ENCODE peak calls at places on chromosome 3, in nine cellular contexts. N is hepatocyte, V is GM23338, K is GM23248, Q is SK-N-SH, D is PC-3, Z is neural progenitor cell, B is MM.1S, G is OCI-LY7. W is an unnamed sample.

GRCh38 chr3:48338635-48339034 is 5.2 kb upstream of the SPINK8 start:
- DNase-seq in N (no peak), V (no peak), K (no peak), Q (no peak), D (peak; percentile 9), Z (no peak), B (no peak), G (no peak), W (no peak)

GRCh38 chr3:106711650-106712049 is 665.6 kb upstream of the CCDC54 start:
- DNase-seq in N (no peak), V (no peak), K (peak; percentile 60), Q (no peak), D (no peak), Z (no peak), B (peak; percentile 10), G (no peak), W (no peak)

GRCh38 chr3:176090727-176091126 is 1106.6 kb downstream of the TBL1XR1 start:
- DNase-seq in N (no peak), V (no peak), K (no peak), Q (no peak), D (no peak), Z (no peak), B (no peak), G (no peak), W (no peak)

GRCh38 chr3:146072824-146073223 is 88.2 kb downstream of the PLOD2 start:
- DNase-seq in N (no peak), V (no peak), K (peak; percentile 52), Q (no peak), D (no peak), Z (no peak), B (peak; percentile 53), G (no peak), W (no peak)

GRCh38 chr3:172279191-172279640 is 169.0 kb downstream of the GHSR start:
- DNase-seq in N (no peak), V (no peak), K (no peak), Q (no peak), D (no peak), Z (peak; percentile 7), B (no peak), G (no peak), W (no peak)

GRCh38 chr3:128491071-128491899 is 1.7 kb downstream of the GATA2 start:
- DNase-seq in N (no peak), V (no peak), K (peak; percentile 35), Q (no peak), D (peak; percentile 30), Z (peak; percentile 57), B (no peak), G (no peak), W (no peak)

GRCh38 chr3:110750201-110750600 is 321.4 kb upstream of the NECTIN3 start:
- DNase-seq in N (no peak), V (no peak), K (peak; percentile 14), Q (no peak), D (no peak), Z (no peak), B (no peak), G (no peak), W (no peak)

GRCh38 chr3:171306631-171307030 is 153.6 kb downstream of the TNIK start:
- DNase-seq in N (peak; percentile 6), V (peak; percentile 16), K (peak; percentile 91), Q (no peak), D (no peak), Z (no peak), B (no peak), G (no peak), W (no peak)

GRCh38 chr3:182793663-182794454 is 555 bp downstream of the ATP11B start:
- DNase-seq in N (peak; percentile 77), V (peak; percentile 67), K (peak; percentile 80), Q (peak; percentile 79), D (peak; percentile 42), Z (peak; percentile 71), B (peak; percentile 70), G (peak; percentile 70), W (no peak)

GRCh38 chr3:21042184-21042583 is 708.8 kb downstream of the ZNF385D start:
- DNase-seq in N (no peak), V (no peak), K (no peak), Q (no peak), D (no peak), Z (no peak), B (no peak), G (no peak), W (no peak)

GRCh38 chr3:40899286-40899712 is 300.0 kb upstream of the CTNNB1 start:
- DNase-seq in N (no peak), V (no peak), K (peak; percentile 51), Q (no peak), D (peak; percentile 92), Z (no peak), B (no peak), G (no peak), W (no peak)

GRCh38 chr3:115071611-115072010 is 75.5 kb downstream of the ZBTB20 start:
- DNase-seq in N (no peak), V (no peak), K (peak; percentile 91), Q (no peak), D (no peak), Z (peak; percentile 8), B (no peak), G (no peak), W (no peak)

GRCh38 chr3:42114130-42114529 is 23.0 kb downstream of the TRAK1 start:
- DNase-seq in N (no peak), V (no peak), K (no peak), Q (no peak), D (no peak), Z (no peak), B (no peak), G (peak; percentile 42), W (no peak)

GRCh38 chr3:37590328-37591079 is 271.2 kb upstream of the CTDSPL start:
- DNase-seq in N (no peak), V (no peak), K (peak; percentile 17), Q (no peak), D (no peak), Z (no peak), B (no peak), G (no peak), W (no peak)

GRCh38 chr3:25103391-25103790 is 324.7 kb upstream of the RARB start:
- DNase-seq in N (no peak), V (no peak), K (no peak), Q (no peak), D (no peak), Z (no peak), B (no peak), G (no peak), W (no peak)

GRCh38 chr3:156349978-156350377 is 204.9 kb downstream of the SSR3 start:
- DNase-seq in N (no peak), V (no peak), K (no peak), Q (no peak), D (no peak), Z (no peak), B (no peak), G (no peak), W (no peak)
- TF ChIP-seq EZH2phosphoT487 in N (no peak), V (no peak), K (no peak), Q (no peak), D (no peak), Z (no peak), B (no peak), G (no peak), W (no peak)

GRCh38 chr3:138594150-138594934 is at the start of gene CEP70:
- DNase-seq in N (peak; percentile 98), V (peak; percentile 98), K (peak; percentile 97), Q (peak; percentile 95), D (peak; percentile 93), Z (peak; percentile 97), B (peak; percentile 97), G (peak; percentile 94), W (peak; percentile 90)
- TF ChIP-seq EZH2phosphoT487 in N (no peak), V (no peak), K (no peak), Q (no peak), D (no peak), Z (no peak), B (no peak), G (no peak), W (no peak)

DNA sequence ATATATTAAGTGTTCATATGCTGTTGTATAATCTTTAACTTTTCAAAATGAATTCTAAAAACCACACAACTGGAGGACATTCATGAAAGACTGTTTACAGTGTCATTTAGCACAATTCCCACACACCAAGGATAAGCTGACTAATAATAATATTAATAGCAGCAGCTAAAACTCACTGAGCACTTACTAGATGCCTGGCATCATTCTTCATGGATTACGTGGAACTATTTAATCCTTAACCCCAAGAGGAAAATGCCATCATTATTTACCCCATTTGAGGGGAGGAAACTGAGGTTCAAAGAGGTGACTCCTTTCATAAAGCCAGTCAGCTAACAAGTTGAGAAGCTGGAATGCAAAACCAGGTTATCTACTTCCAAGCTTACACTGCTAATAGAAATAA is 77.0 kb downstream of the TMEM108 start:
- DNase-seq in N (no peak), V (no peak), K (no peak), Q (no peak), D (no peak), Z (no peak), B (no peak), G (no peak), W (no peak)
- TF ChIP-seq EZH2phosphoT487 in N (no peak), V (no peak), K (no peak), Q (no peak), D (no peak), Z (no peak), B (no peak), G (no peak), W (no peak)

GRCh38 chr3:59821274-59821673 is 771.4 kb upstream of the CFAP20DC start:
- DNase-seq in N (no peak), V (no peak), K (no peak), Q (no peak), D (no peak), Z (no peak), B (no peak), G (no peak), W (no peak)

GRCh38 chr3:59817511-59817910 is 767.7 kb upstream of the CFAP20DC start:
- DNase-seq in N (no peak), V (no peak), K (peak; percentile 5), Q (no peak), D (peak; percentile 18), Z (no peak), B (no peak), G (no peak), W (no peak)

GRCh38 chr3:59816312-59816711 is 766.5 kb upstream of the CFAP20DC start:
- DNase-seq in N (no peak), V (no peak), K (no peak), Q (no peak), D (peak; percentile 80), Z (no peak), B (no peak), G (no peak), W (no peak)

GRCh38 chr3:59818033-59818936 is 768.5 kb upstream of the CFAP20DC start:
- DNase-seq in N (peak; percentile 52), V (no peak), K (peak; percentile 99), Q (no peak), D (peak; percentile 96), Z (peak; percentile 10), B (no peak), G (no peak), W (peak; percentile 85)

DNA sequence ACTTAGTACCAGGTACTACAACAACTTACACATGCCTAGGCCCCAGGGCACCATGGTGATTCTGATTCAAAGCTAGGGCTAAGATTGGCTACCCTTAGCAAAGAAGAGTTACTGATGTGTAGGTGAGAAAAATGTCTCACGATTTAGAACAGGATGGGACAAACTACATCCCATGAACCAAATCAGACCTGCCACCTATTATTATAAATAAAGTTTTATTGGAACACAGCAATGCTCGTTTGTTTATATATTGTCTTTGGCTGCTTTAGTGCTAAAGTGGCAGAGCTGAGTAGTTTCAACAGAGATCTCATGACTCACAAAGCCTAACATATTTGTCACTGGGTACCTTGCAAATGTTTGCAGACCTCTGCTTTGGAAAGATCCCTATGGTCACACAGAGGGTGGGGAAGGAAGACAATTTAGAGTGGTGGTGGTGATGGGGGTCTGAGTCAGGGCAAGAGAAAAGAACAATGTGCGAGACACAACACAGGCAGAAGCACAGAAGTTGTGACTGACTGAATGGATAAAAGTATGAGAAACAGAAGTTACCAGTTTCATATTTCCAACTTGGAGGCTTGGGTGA is 770.6 kb upstream of the CFAP20DC start:
- DNase-seq in N (no peak), V (no peak), K (peak; percentile 71), Q (no peak), D (peak; percentile 91), Z (no peak), B (no peak), G (no peak), W (no peak)
- TF ChIP-seq EZH2phosphoT487 in N (no peak), V (no peak), K (no peak), Q (no peak), D (no peak), Z (no peak), B (no peak), G (no peak), W (no peak)